ENCODE peak calls at places on chromosome 10, in seven cellular contexts. K is stimulated activated CD4-positive, alpha-beta T cell treated with anti-CD3 and anti-CD28 coated beads, Interleukin-15, amount 100 ng/mL, for 1 hour; H is AG10803; F is cardiac fibroblast; E is mammary epithelial cell; I is NCI-H1417 treated with DMSO at 0.1 percent for 48 hours; L is HT1080. P is an unnamed sample.

GRCh38 chr10:110843031-110843430 is 28.7 kb upstream of the PDCD4 start:
- DNase-seq in E (no peak), K (no peak), F (no peak), L (no peak), H (no peak), I (no peak), P (no peak)

GRCh38 chr10:13555884-13556529 is 27.2 kb upstream of the BEND7 start:
- DNase-seq in I (no peak), L (no peak), H (no peak), K (no peak), E (no peak), F (no peak), P (no peak)

GRCh38 chr10:26881600-26882331 is 21.0 kb upstream of the ABI1 start:
- DNase-seq in K (no peak), I (peak; percentile 6), E (peak; percentile 55), H (peak; percentile 74), L (peak; percentile 43), F (peak; percentile 83), P (no peak)

GRCh38 chr10:31112961-31113360 is 81.3 kb upstream of the ZNF438 start:
- DNase-seq in L (no peak), F (no peak), I (no peak), K (no peak), E (no peak), H (no peak), P (no peak)

GRCh38 chr10:79397051-79397450 is 48.4 kb downstream of the ZCCHC24 start:
- DNase-seq in K (no peak), I (no peak), L (no peak), E (no peak), H (no peak), F (no peak), P (no peak)

GRCh38 chr10:133399123-133399601 is 5.2 kb downstream of the MTG1 start:
- DNase-seq in E (no peak), I (no peak), H (no peak), F (no peak), K (no peak), L (no peak), P (no peak)

GRCh38 chr10:20747782-20748181 is 149.3 kb downstream of the NEBL start:
- DNase-seq in K (no peak), E (no peak), F (no peak), H (no peak), I (no peak), L (no peak), P (no peak)

GRCh38 chr10:35422236-35422635 is 85.9 kb downstream of the CCNY start:
- DNase-seq in K (no peak), E (peak; percentile 32), L (peak; percentile 60), F (no peak), H (no peak), I (no peak), P (no peak)

GRCh38 chr10:86371691-86372090 is 5.1 kb upstream of the GRID1 start:
- DNase-seq in K (no peak), H (no peak), E (no peak), L (no peak), F (no peak), I (no peak), P (no peak)

GRCh38 chr10:5975641-5976473 is 1.5 kb downstream of the IL15RA start:
- DNase-seq in L (peak; percentile 19), F (peak; percentile 64), I (no peak), H (peak; percentile 54), K (peak; percentile 25), E (no peak), P (no peak)

GRCh38 chr10:124211921-124212320 is 118.5 kb upstream of the CHST15 start:
- DNase-seq in K (no peak), H (peak; percentile 12), F (peak; percentile 11), L (peak; percentile 69), I (no peak), E (peak; percentile 92), P (no peak)

P was measured in SIG-M5.